ENCODE peak calls at places on chromosomes 4 and X, in six cellular contexts. A is IMR-90, U is epithelial cell of proximal tubule, M is endothelial cell, Z is neural progenitor cell, G is dorsolateral prefrontal cortex. F is an unnamed sample.
A peak's percentile ranks its signal among the peaks of the same experiment; 100 is the strongest.

GRCh38 chrX:52346462-52347165 is 22.2 kb upstream of the XAGE2 start:
- DNase-seq in U (peak; percentile 23), M (no peak), A (peak; percentile 4), G (no peak), Z (no peak), F (no peak)

GRCh38 chr4:6331018-6331417 is 61.4 kb downstream of the WFS1 start:
- DNase-seq in A (peak; percentile 20), Z (no peak), G (no peak), M (no peak), U (no peak), F (no peak)

GRCh38 chr4:22595684-22596083 is 79.8 kb upstream of the ADGRA3 start:
- DNase-seq in Z (no peak), G (no peak), A (no peak), M (no peak), U (no peak), F (no peak)

GRCh38 chr4:60241886-60242285 is 958.2 kb upstream of the ADGRL3 start:
- DNase-seq in U (no peak), Z (peak; percentile 41), A (no peak), M (no peak), G (no peak), F (no peak)

GRCh38 chr4:75512336-75513211 is 1.6 kb downstream of the RCHY1 start:
- DNase-seq in A (peak; percentile 54), M (peak; percentile 34), Z (peak; percentile 6), U (no peak), G (no peak), F (no peak)

GRCh38 chr4:134490863-134491262 is 289.3 kb upstream of the PABPC4L start:
- DNase-seq in M (no peak), G (no peak), Z (no peak), U (no peak), A (no peak), F (no peak)

GRCh38 chrX:108484251-108484650 is 44.6 kb downstream of the COL4A5 start:
- DNase-seq in M (no peak), U (no peak), A (no peak), Z (no peak), G (no peak), F (no peak)

GRCh38 chr4:3271131-3271530 is 21.7 kb upstream of the RGS12 start:
- DNase-seq in A (no peak), U (no peak), G (no peak), Z (no peak), M (no peak), F (no peak)

GRCh38 chr4:156636398-156636797 is 335.2 kb downstream of the PDGFC start:
- DNase-seq in M (no peak), G (no peak), U (no peak), A (no peak), Z (no peak), F (no peak)

GRCh38 chr4:140326395-140326993 is 47.0 kb upstream of the SCOC start:
- DNase-seq in U (no peak), M (peak; percentile 34), A (peak; percentile 65), Z (peak; percentile 56), G (no peak), F (no peak)

GRCh38 chrX:3191186-3191585 is 149.9 kb downstream of the ARSF start:
- DNase-seq in G (no peak), A (peak; percentile 9), M (no peak), U (no peak), Z (no peak), F (no peak)

GRCh38 chr4:986949-987688 is at the start of gene IDUA:
- DNase-seq in U (peak; percentile 43), G (peak; percentile 74), A (peak; percentile 53), Z (peak; percentile 77), M (peak; percentile 84), F (peak; percentile 85)

GRCh38 chrX:24292358-24292757 is 21.5 kb downstream of the SUPT20HL2 start:
- DNase-seq in U (no peak), M (no peak), A (no peak), Z (no peak), G (no peak), F (no peak)

GRCh38 chr4:98430708-98431403 is 169.7 kb downstream of the RAP1GDS1 start:
- DNase-seq in U (peak; percentile 95), A (peak; percentile 96), Z (no peak), G (no peak), M (no peak), F (no peak)

GRCh38 chr4:171880136-171880535 is 66.9 kb downstream of the GALNTL6 start:
- DNase-seq in A (peak; percentile 0), Z (peak; percentile 1), G (no peak), U (peak; percentile 88), M (no peak), F (no peak)

GRCh38 chr4:87390931-87391782 is at the start of gene HSD17B11:
- DNase-seq in G (peak; percentile 62), M (peak; percentile 80), Z (peak; percentile 93), A (peak; percentile 93), U (peak; percentile 78), F (peak; percentile 69)
- TF ChIP-seq CTCF in G (peak; percentile 64), M (no peak), Z (no peak), A (peak; percentile 7), U (peak; percentile 32), F (no peak)

DNA sequence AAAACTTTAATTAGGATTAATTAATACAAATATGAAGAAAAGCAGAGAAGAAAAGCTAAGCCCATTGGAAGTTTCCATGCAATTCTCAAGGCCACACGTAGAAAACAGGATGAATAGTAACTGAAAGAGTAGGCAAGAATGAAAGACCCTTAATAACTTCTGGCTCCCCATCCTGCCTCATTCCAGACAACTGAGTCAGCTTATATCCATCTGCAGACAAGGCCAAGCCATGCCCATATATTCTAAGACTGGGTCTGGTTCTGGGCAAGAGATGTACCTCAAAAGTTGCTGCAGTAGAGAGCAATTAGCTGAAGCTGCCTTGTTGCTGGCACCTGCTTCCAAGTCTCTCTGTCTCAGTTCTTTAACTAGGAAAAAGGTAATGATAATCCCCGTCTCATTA is 244.1 kb downstream of the GPC3 start:
- DNase-seq in G (no peak), A (peak; percentile 13), M (no peak), U (no peak), Z (no peak), F (no peak)
- TF ChIP-seq CTCF in G (no peak), A (no peak), M (no peak), U (no peak), Z (no peak), F (no peak)

GRCh38 chr4:33386761-33387160 is 2666.6 kb downstream of the PCDH7 start:
- DNase-seq in M (no peak), U (no peak), Z (no peak), G (no peak), A (no peak), F (no peak)
- TF ChIP-seq CTCF in M (no peak), U (peak; percentile 49), Z (peak; percentile 37), G (no peak), A (no peak), F (no peak)

GRCh38 chr4:110816367-110816766 is 193.5 kb upstream of the PITX2 start:
- DNase-seq in G (no peak), A (no peak), U (no peak), Z (no peak), M (no peak), F (no peak)
- TF ChIP-seq CTCF in G (no peak), A (no peak), U (no peak), Z (no peak), M (no peak), F (no peak)